ENCODE peak calls at places on chromosomes 11 and 22, in four cellular contexts. One of them, this sample, is unnamed.

GRCh38 chr11:109071712-109072524 is 350.1 kb upstream of the C11orf87 start:
- DNase-seq in heart left ventricle: peak; percentile 25
- DNase-seq in pancreas: no peak
- DNase-seq in IMR-90: peak; percentile 46
- DNase-seq in this sample: peak; percentile 84

GRCh38 chr11:64341851-64342791 is 2.1 kb downstream of the CCDC88B start:
- DNase-seq in heart left ventricle: peak; percentile 86
- DNase-seq in IMR-90: peak; percentile 81
- DNase-seq in pancreas: peak; percentile 98
- DNase-seq in this sample: peak; percentile 54

GRCh38 chr11:76665921-76666351 is 4.6 kb downstream of the LRRC32 start:
- DNase-seq in pancreas: no peak
- DNase-seq in IMR-90: no peak
- DNase-seq in heart left ventricle: no peak
- DNase-seq in this sample: no peak

GRCh38 chr11:57210731-57211335 is 26.2 kb downstream of the APLNR start:
- DNase-seq in heart left ventricle: no peak
- DNase-seq in IMR-90: no peak
- DNase-seq in pancreas: no peak
- DNase-seq in this sample: no peak

GRCh38 chr22:28426346-28427132 is 253.1 kb downstream of the TTC28 start:
- DNase-seq in pancreas: no peak
- DNase-seq in heart left ventricle: no peak
- DNase-seq in IMR-90: peak; percentile 52
- DNase-seq in this sample: no peak

GRCh38 chr11:16225623-16226022 is 130.7 kb downstream of the SOX6 start:
- DNase-seq in pancreas: no peak
- DNase-seq in heart left ventricle: no peak
- DNase-seq in IMR-90: no peak
- DNase-seq in this sample: no peak

GRCh38 chr22:28813772-28814518 is 13.6 kb upstream of the XBP1 start:
- DNase-seq in heart left ventricle: peak; percentile 25
- DNase-seq in IMR-90: no peak
- DNase-seq in pancreas: peak; percentile 67
- DNase-seq in this sample: no peak

GRCh38 chr11:64351136-64351631 is 7.8 kb upstream of the RPS6KA4 start:
- DNase-seq in pancreas: no peak
- DNase-seq in IMR-90: no peak
- DNase-seq in heart left ventricle: no peak
- DNase-seq in this sample: no peak

GRCh38 chr11:32466279-32466915 is 31.1 kb upstream of the WT1 start:
- DNase-seq in heart left ventricle: no peak
- DNase-seq in IMR-90: no peak
- DNase-seq in pancreas: no peak
- DNase-seq in this sample: no peak

GRCh38 chr11:110497204-110497987 is 67.6 kb downstream of the FDX1 start:
- DNase-seq in IMR-90: no peak
- DNase-seq in pancreas: no peak
- DNase-seq in heart left ventricle: no peak
- DNase-seq in this sample: no peak

GRCh38 chr11:71214553-71215371 is 37.6 kb downstream of the SHANK2 start:
- DNase-seq in heart left ventricle: no peak
- DNase-seq in IMR-90: no peak
- DNase-seq in pancreas: no peak
- DNase-seq in this sample: no peak

GRCh38 chr11:120324932-120325810 is at the start of gene TLCD5:
- DNase-seq in IMR-90: peak; percentile 68
- DNase-seq in pancreas: peak; percentile 90
- DNase-seq in heart left ventricle: peak; percentile 81
- DNase-seq in this sample: no peak

GRCh38 chr11:86174101-86175046 is 70.2 kb upstream of the EED start:
- DNase-seq in IMR-90: peak; percentile 99
- DNase-seq in heart left ventricle: peak; percentile 86
- DNase-seq in pancreas: no peak
- DNase-seq in this sample: peak; percentile 99

GRCh38 chr22:46286006-46286405 is 10.7 kb upstream of the GTSE1 start:
- DNase-seq in pancreas: no peak
- DNase-seq in heart left ventricle: no peak
- DNase-seq in IMR-90: peak; percentile 39
- DNase-seq in this sample: no peak

GRCh38 chr22:46288846-46289243 is 7.8 kb upstream of the GTSE1 start:
- DNase-seq in pancreas: no peak
- DNase-seq in IMR-90: no peak
- DNase-seq in heart left ventricle: no peak
- DNase-seq in this sample: no peak

GRCh38 chr22:46287873-46288751 is 8.6 kb upstream of the GTSE1 start:
- DNase-seq in IMR-90: no peak
- DNase-seq in pancreas: no peak
- DNase-seq in heart left ventricle: peak; percentile 49
- DNase-seq in this sample: no peak

GRCh38 chr22:46289244-46289891 is 7.3 kb upstream of the GTSE1 start:
- DNase-seq in pancreas: no peak
- DNase-seq in heart left ventricle: no peak
- DNase-seq in IMR-90: no peak
- DNase-seq in this sample: no peak

GRCh38 chr22:46286941-46287872 is 9.5 kb upstream of the GTSE1 start:
- DNase-seq in pancreas: peak; percentile 93
- DNase-seq in IMR-90: no peak
- DNase-seq in heart left ventricle: no peak
- DNase-seq in this sample: no peak
- H3K4me3 ChIP-seq in pancreas: no peak overlapping the region
- H3K4me3 ChIP-seq in IMR-90: no peak overlapping the region
- H3K4me3 ChIP-seq in heart left ventricle: peak overlapping the region; percentile 23
- H3K4me3 ChIP-seq in this sample: no peak overlapping the region

DNA sequence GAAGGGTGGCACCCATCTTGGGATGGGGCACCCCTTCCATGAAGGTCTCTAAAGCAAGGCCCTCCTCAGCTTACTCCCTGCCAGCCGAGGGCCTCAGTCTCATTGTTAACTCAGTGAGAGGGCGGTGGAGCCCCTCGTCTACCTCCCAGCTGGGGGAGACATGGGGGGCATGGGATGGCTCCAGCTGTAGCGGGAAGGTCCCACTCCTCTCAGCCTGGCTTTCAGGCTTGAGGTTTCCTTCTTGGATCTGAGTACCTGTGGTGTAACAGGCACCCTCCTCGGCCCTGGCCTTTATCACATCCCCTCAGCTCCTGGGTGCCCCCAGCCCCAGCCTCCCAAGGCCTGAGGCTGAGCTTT is 2.0 kb downstream of the MIF start:
- DNase-seq in pancreas: peak; percentile 47
- DNase-seq in heart left ventricle: no peak
- DNase-seq in IMR-90: no peak
- DNase-seq in this sample: no peak
- H3K4me3 ChIP-seq in pancreas: no peak overlapping the region
- H3K4me3 ChIP-seq in heart left ventricle: no peak overlapping the region
- H3K4me3 ChIP-seq in IMR-90: no peak overlapping the region
- H3K4me3 ChIP-seq in this sample: peak overlapping the region; percentile 75

GRCh38 chr11:62552465-62552782 is 5.8 kb upstream of the AHNAK start:
- DNase-seq in heart left ventricle: peak; percentile 37
- DNase-seq in IMR-90: peak; percentile 60
- DNase-seq in pancreas: no peak
- DNase-seq in this sample: no peak

GRCh38 chr11:62554377-62554776 is 7.8 kb upstream of the AHNAK start:
- DNase-seq in pancreas: no peak
- DNase-seq in IMR-90: no peak
- DNase-seq in heart left ventricle: peak; percentile 18
- DNase-seq in this sample: no peak

GRCh38 chr11:62552931-62553838 is 6.6 kb upstream of the AHNAK start:
- DNase-seq in pancreas: peak; percentile 79
- DNase-seq in IMR-90: peak; percentile 96
- DNase-seq in heart left ventricle: peak; percentile 82
- DNase-seq in this sample: peak; percentile 83

GRCh38 chr11:62555464-62556092 is 9.0 kb upstream of the AHNAK start:
- DNase-seq in IMR-90: peak; percentile 30
- DNase-seq in pancreas: no peak
- DNase-seq in heart left ventricle: peak; percentile 47
- DNase-seq in this sample: no peak

GRCh38 chr11:62553839-62554361 is 7.3 kb upstream of the AHNAK start:
- DNase-seq in pancreas: no peak
- DNase-seq in IMR-90: peak; percentile 92
- DNase-seq in heart left ventricle: peak; percentile 4
- DNase-seq in this sample: no peak
- H3K4me3 ChIP-seq in pancreas: no peak overlapping the region
- H3K4me3 ChIP-seq in IMR-90: peak overlapping the region; percentile 26
- H3K4me3 ChIP-seq in heart left ventricle: no peak overlapping the region
- H3K4me3 ChIP-seq in this sample: peak overlapping the region; percentile 41

DNA sequence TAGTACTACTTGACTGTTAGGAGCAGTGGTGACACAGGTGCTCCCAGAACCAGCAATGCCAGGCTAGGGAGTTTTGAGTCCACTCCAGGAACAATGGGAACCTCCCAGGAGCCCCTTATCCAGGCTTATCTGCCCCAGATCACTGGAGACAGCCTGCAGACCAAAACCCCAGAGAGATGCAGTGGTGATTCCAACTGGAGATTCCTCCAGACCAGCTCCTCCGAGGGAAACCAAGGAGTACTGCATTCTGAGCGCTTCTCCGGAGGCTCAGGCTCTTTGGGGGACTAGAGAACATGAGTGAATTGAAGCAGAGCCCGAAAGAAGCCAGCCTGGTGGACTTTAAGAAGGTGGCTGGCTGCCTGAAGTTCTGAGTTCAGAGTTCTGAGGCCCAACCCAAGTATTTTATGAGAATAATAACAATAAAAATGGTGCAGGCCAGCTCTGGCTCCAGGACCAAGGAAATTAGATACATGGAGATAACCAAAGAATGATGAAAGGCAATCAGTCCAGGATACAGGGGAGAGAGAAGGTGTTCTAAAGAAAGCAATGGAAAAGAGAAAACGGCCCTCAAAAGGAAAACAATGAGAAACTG is 1.3 kb upstream of the TMEM25 start:
- DNase-seq in heart left ventricle: no peak
- DNase-seq in IMR-90: no peak
- DNase-seq in pancreas: no peak
- DNase-seq in this sample: no peak
- H3K4me3 ChIP-seq in heart left ventricle: peak overlapping the region; percentile 91
- H3K4me3 ChIP-seq in IMR-90: no peak overlapping the region
- H3K4me3 ChIP-seq in pancreas: peak overlapping the region; percentile 95
- H3K4me3 ChIP-seq in this sample: peak overlapping the region; percentile 75

GRCh38 chr11:72821221-72821919 is 7.2 kb downstream of the ATG16L2 start:
- DNase-seq in IMR-90: no peak
- DNase-seq in pancreas: peak; percentile 76
- DNase-seq in heart left ventricle: no peak
- DNase-seq in this sample: no peak

GRCh38 chr11:72821920-72822799 is 7.9 kb downstream of the ATG16L2 start:
- DNase-seq in pancreas: peak; percentile 96
- DNase-seq in heart left ventricle: peak; percentile 89
- DNase-seq in IMR-90: peak; percentile 84
- DNase-seq in this sample: peak; percentile 47

GRCh38 chr11:72824811-72825505 is 10.7 kb downstream of the ATG16L2 start:
- DNase-seq in IMR-90: no peak
- DNase-seq in heart left ventricle: no peak
- DNase-seq in pancreas: peak; percentile 72
- DNase-seq in this sample: no peak

GRCh38 chr11:72824020-72824419 is 9.8 kb downstream of the ATG16L2 start:
- DNase-seq in pancreas: peak; percentile 66
- DNase-seq in heart left ventricle: no peak
- DNase-seq in IMR-90: no peak
- DNase-seq in this sample: no peak

DNA sequence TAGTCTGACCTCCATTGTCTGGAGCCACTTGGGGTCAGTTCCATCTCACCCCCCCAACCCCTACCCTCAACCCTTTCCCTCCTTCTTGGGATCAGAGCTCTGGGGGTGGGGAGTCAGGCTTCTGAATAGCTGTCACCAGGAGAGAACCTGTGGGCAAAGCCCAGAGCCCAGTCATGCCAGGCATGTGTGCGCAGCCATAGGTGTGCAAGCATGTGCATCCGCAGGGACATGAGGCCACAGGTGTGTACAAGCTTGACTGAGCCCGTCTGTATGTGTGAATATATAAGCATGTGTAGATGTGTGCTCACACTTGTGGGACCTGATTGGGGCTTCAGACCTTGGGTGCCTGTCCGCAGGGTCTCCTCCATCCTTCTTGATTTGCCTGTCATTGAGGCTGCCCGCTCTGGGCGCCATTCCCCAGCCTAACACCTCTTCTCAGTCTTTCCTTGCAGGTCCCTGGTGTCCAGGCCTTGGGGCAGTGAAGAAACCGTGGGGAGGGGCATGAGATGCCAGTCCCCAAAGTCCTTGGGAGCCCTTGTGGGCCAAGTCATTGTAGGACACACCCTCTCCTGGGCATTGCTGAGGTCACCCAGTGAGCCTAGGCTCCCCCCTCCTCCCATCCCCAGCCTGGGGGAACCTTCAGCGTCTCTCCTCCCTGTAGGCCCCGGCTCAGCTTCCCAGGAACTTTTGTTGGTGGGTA is 9.0 kb downstream of the ATG16L2 start:
- DNase-seq in pancreas: peak; percentile 40
- DNase-seq in IMR-90: no peak
- DNase-seq in heart left ventricle: no peak
- DNase-seq in this sample: no peak
- H3K4me3 ChIP-seq in pancreas: no peak overlapping the region
- H3K4me3 ChIP-seq in IMR-90: no peak overlapping the region
- H3K4me3 ChIP-seq in heart left ventricle: no peak overlapping the region
- H3K4me3 ChIP-seq in this sample: no peak overlapping the region

GRCh38 chr22:32747588-32747987 is 53.9 kb upstream of the TIMP3 start:
- DNase-seq in pancreas: no peak
- DNase-seq in heart left ventricle: no peak
- DNase-seq in IMR-90: no peak
- DNase-seq in this sample: no peak

GRCh38 chr22:32745251-32745995 is 56.1 kb upstream of the TIMP3 start:
- DNase-seq in heart left ventricle: peak; percentile 47
- DNase-seq in IMR-90: peak; percentile 55
- DNase-seq in pancreas: no peak
- DNase-seq in this sample: no peak

GRCh38 chr22:32744560-32744959 is 56.9 kb upstream of the TIMP3 start:
- DNase-seq in IMR-90: no peak
- DNase-seq in pancreas: no peak
- DNase-seq in heart left ventricle: no peak
- DNase-seq in this sample: no peak

GRCh38 chr22:32746715-32747114 is 54.8 kb upstream of the TIMP3 start:
- DNase-seq in IMR-90: no peak
- DNase-seq in pancreas: no peak
- DNase-seq in heart left ventricle: peak; percentile 39
- DNase-seq in this sample: no peak

DNA sequence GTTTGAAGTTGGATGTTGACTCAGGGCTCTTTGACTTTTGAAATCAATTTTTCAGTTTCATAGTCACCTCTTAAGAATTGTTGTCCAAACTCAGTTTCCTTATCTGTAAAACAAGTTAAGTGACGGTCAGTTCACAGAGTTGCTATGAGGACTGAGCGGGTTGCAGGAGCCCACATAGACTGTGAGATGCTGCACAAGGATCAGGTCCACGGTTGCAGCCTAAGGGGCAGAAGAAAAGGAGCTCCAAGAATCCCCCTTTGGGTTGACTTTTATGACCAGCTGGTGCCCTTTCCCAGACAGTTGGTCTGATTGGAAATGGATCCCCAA is 55.5 kb upstream of the TIMP3 start:
- DNase-seq in heart left ventricle: no peak
- DNase-seq in pancreas: no peak
- DNase-seq in IMR-90: no peak
- DNase-seq in this sample: no peak
- H3K4me3 ChIP-seq in heart left ventricle: no peak overlapping the region
- H3K4me3 ChIP-seq in pancreas: no peak overlapping the region
- H3K4me3 ChIP-seq in IMR-90: no peak overlapping the region
- H3K4me3 ChIP-seq in this sample: no peak overlapping the region

GRCh38 chr11:117199061-117199915 is at the start of gene TAGLN:
- DNase-seq in pancreas: peak; percentile 67
- DNase-seq in IMR-90: peak; percentile 94
- DNase-seq in heart left ventricle: peak; percentile 86
- DNase-seq in this sample: peak; percentile 79
- H3K4me3 ChIP-seq in pancreas: no peak within 1 kb of the TSS
- H3K4me3 ChIP-seq in IMR-90: peak within 1 kb of the TSS; percentile 49
- H3K4me3 ChIP-seq in heart left ventricle: peak within 1 kb of the TSS; percentile 43
- H3K4me3 ChIP-seq in this sample: peak within 1 kb of the TSS; percentile 50

This sample was measured in skeletal muscle cell.